ENCODE peak calls at places on chromosomes 2 and 18, in ten cellular contexts. Q is effector memory CD4-positive, alpha-beta T cell; U is stimulated activated CD8-positive, alpha-beta memory T cell treated with anti-CD3 and anti-CD28 coated beads, Interleukin-7, amount 100 ng/mL, for 24 hours; O is NCI-H2029; W is NCI-H1436; C is ecto neural progenitor cell; S is HFF-Myc; R is activated CD8-positive, alpha-beta memory T cell treated with anti-CD3 and anti-CD28 coated beads, Interleukin-2, amount 50 U/mL, for 48 hours; X is anterior cingulate cortex; M is AG10803. J is an unnamed sample.

GRCh38 chr18:2536493-2536892 is 34.8 kb downstream of the METTL4 start:
- DNase-seq in Q (no peak), U (no peak), O (no peak), W (no peak), C (no peak), S (no peak), R (no peak), X (no peak), M (peak), J (peak)

GRCh38 chr2:84697895-84698294 is 181.6 kb downstream of the DNAH6 start:
- DNase-seq in Q (no peak), U (no peak), O (no peak), W (no peak), C (no peak), S (no peak), R (no peak), X (no peak), M (peak), J (peak)

GRCh38 chr2:173354601-173355131 is at the start of gene CDCA7:
- DNase-seq in Q (peak), U (peak), O (peak), W (peak), C (peak), S (peak), R (peak), X (no peak), M (peak), J (peak)

GRCh38 chr2:2271471-2271941 is 59.6 kb downstream of the MYT1L start:
- DNase-seq in Q (no peak), U (no peak), O (peak), W (no peak), C (no peak), S (no peak), R (no peak), X (no peak), M (peak), J (peak)

GRCh38 chr2:159961005-159961404 is 101.4 kb downstream of the PLA2R1 start:
- DNase-seq in Q (no peak), U (no peak), O (no peak), W (no peak), C (no peak), S (no peak), R (no peak), X (no peak), M (peak), J (peak)

GRCh38 chr2:113203217-113203530 is 29.4 kb downstream of the PSD4 start:
- DNase-seq in Q (no peak), U (no peak), O (no peak), W (no peak), C (no peak), S (no peak), R (no peak), X (no peak), M (no peak), J (no peak)

GRCh38 chr2:120365236-120365793 is 19.4 kb downstream of the INHBB start:
- DNase-seq in Q (no peak), U (no peak), O (no peak), W (no peak), C (no peak), S (no peak), R (no peak), X (no peak), M (no peak), J (no peak)

GRCh38 chr2:48725696-48726494 is 29.6 kb downstream of the LHCGR start:
- DNase-seq in Q (no peak), U (no peak), O (no peak), W (no peak), C (no peak), S (no peak), R (no peak), X (no peak), M (no peak), J (no peak)

GRCh38 chr18:10318686-10318960 is 135.8 kb upstream of the APCDD1 start:
- DNase-seq in Q (no peak), U (no peak), O (no peak), W (no peak), C (no peak), S (no peak), R (no peak), X (no peak), M (peak), J (peak)

GRCh38 chr18:6120820-6121279 is 225.5 kb upstream of the TMEM200C start:
- DNase-seq in Q (no peak), U (no peak), O (no peak), W (no peak), C (no peak), S (no peak), R (no peak), X (no peak), M (no peak), J (no peak)

GRCh38 chr2:240139666-240140393 is 628 bp downstream of the OTOS start:
- DNase-seq in Q (no peak), U (no peak), O (no peak), W (no peak), C (peak), S (no peak), R (peak), X (no peak), M (no peak), J (no peak)

GRCh38 chr2:203656522-203657287 is 49.7 kb upstream of the CD28 start:
- DNase-seq in Q (no peak), U (no peak), O (peak), W (no peak), C (no peak), S (no peak), R (no peak), X (no peak), M (peak), J (peak)

GRCh38 chr2:229798446-229799147 is 84.2 kb upstream of the DNER start:
- DNase-seq in Q (no peak), U (no peak), O (no peak), W (no peak), C (no peak), S (no peak), R (no peak), X (no peak), M (peak), J (no peak)

J was measured in EL.